ENCODE peak calls at places on chromosomes 7 and 10, in nine cellular contexts. G, M, B, N, L, P, A, Y and C are unnamed samples.

GRCh38 chr10:73874267-73875138 is at the start of gene CAMK2G:
- DNase-seq in G (peak), M (peak), B (peak), N (peak), L (peak), P (no peak), A (peak), Y (peak), C (peak)

GRCh38 chr7:91683823-91684222 is 196.7 kb downstream of the MTERF1 start:
- DNase-seq in G (no peak), M (no peak), B (no peak), N (no peak), L (no peak), P (peak), A (no peak), Y (no peak), C (no peak)

GRCh38 chr10:71347587-71348395 is 28.7 kb downstream of the SLC29A3 start:
- DNase-seq in G (no peak), M (no peak), B (no peak), N (no peak), L (no peak), P (no peak), A (no peak), Y (peak), C (no peak)

GRCh38 chr7:41224063-41224763 is 478.7 kb downstream of the INHBA start:
- DNase-seq in G (no peak), M (no peak), B (no peak), N (no peak), L (no peak), P (no peak), A (no peak), Y (no peak), C (no peak)

GRCh38 chr7:58316-58715 is 134.1 kb upstream of the FAM20C start:
- DNase-seq in G (no peak), M (no peak), B (no peak), N (peak), L (no peak), P (no peak), A (no peak), Y (peak), C (no peak)

GRCh38 chr7:50584793-50585399 is 19.7 kb upstream of the DDC start:
- DNase-seq in G (no peak), M (no peak), B (no peak), N (no peak), L (no peak), P (no peak), A (no peak), Y (no peak), C (no peak)

GRCh38 chr7:30264052-30264451 is 20.3 kb upstream of the ZNRF2 start:
- DNase-seq in G (no peak), M (no peak), B (no peak), N (no peak), L (no peak), P (no peak), A (no peak), Y (no peak), C (no peak)

GRCh38 chr7:7681191-7681935 is 37.0 kb downstream of the RPA3 start:
- DNase-seq in G (no peak), M (no peak), B (peak), N (no peak), L (no peak), P (peak), A (no peak), Y (no peak), C (no peak)

GRCh38 chr7:51471199-51472016 is 154.8 kb upstream of the COBL start:
- DNase-seq in G (no peak), M (peak), B (peak), N (no peak), L (no peak), P (no peak), A (no peak), Y (no peak), C (no peak)

GRCh38 chr10:21530616-21531015 is 3.4 kb upstream of the MLLT10 start:
- DNase-seq in G (no peak), M (no peak), B (no peak), N (no peak), L (no peak), P (no peak), A (no peak), Y (no peak), C (no peak)

GRCh38 chr7:35721288-35721687 is 26.4 kb upstream of the HERPUD2 start:
- DNase-seq in G (no peak), M (no peak), B (no peak), N (no peak), L (no peak), P (no peak), A (no peak), Y (no peak), C (no peak)

GRCh38 chr10:77974396-77975074 is 48.0 kb upstream of the DLG5 start:
- DNase-seq in G (no peak), M (peak), B (peak), N (no peak), L (no peak), P (no peak), A (peak), Y (no peak), C (no peak)

GRCh38 chr7:115533785-115534184 is 496.8 kb downstream of the TFEC start:
- DNase-seq in G (no peak), M (no peak), B (no peak), N (no peak), L (no peak), P (no peak), A (no peak), Y (no peak), C (no peak)

GRCh38 chr10:96991313-96991841 is 159.3 kb downstream of the LCOR start:
- DNase-seq in G (no peak), M (no peak), B (no peak), N (no peak), L (no peak), P (peak), A (no peak), Y (no peak), C (no peak)

GRCh38 chr10:118805146-118805545 is 50.4 kb upstream of the CACUL1 start:
- DNase-seq in G (no peak), M (no peak), B (no peak), N (no peak), L (peak), P (no peak), A (no peak), Y (peak), C (no peak)

GRCh38 chr10:80464557-80465466 is 10.7 kb downstream of the TSPAN14 start:
- DNase-seq in G (no peak), M (peak), B (peak), N (no peak), L (no peak), P (no peak), A (no peak), Y (no peak), C (no peak)

GRCh38 chr10:19048901-19049300 is 300 bp downstream of the MALRD1 start:
- DNase-seq in G (no peak), M (no peak), B (peak), N (no peak), L (no peak), P (no peak), A (no peak), Y (no peak), C (no peak)

GRCh38 chr10:121788115-121788514 is 139.7 kb downstream of the ATE1 start:
- DNase-seq in G (no peak), M (no peak), B (no peak), N (no peak), L (no peak), P (no peak), A (no peak), Y (no peak), C (no peak)

GRCh38 chr7:139453673-139454321 is 29.7 kb downstream of the KLRG2 start:
- DNase-seq in G (no peak), M (no peak), B (no peak), N (peak), L (peak), P (no peak), A (peak), Y (no peak), C (no peak)

GRCh38 chr7:39410582-39410981 is 155.6 kb upstream of the YAE1 start:
- DNase-seq in G (no peak), M (no peak), B (no peak), N (no peak), L (no peak), P (no peak), A (no peak), Y (no peak), C (no peak)

GRCh38 chr10:103618575-103619423 is 125.3 kb downstream of the NEURL1 start:
- DNase-seq in G (no peak), M (no peak), B (no peak), N (peak), L (peak), P (no peak), A (peak), Y (peak), C (peak)

GRCh38 chr10:132421377-132422168 is 24.6 kb downstream of the PWWP2B start:
- DNase-seq in G (no peak), M (peak), B (no peak), N (peak), L (peak), P (no peak), A (peak), Y (no peak), C (peak)

GRCh38 chr10:73992899-73993788 is 4.8 kb upstream of the VCL start:
- DNase-seq in G (no peak), M (no peak), B (no peak), N (no peak), L (no peak), P (no peak), A (no peak), Y (no peak), C (no peak)

GRCh38 chr10:117762819-117763172 is 220.2 kb downstream of the EMX2 start:
- DNase-seq in G (no peak), M (no peak), B (no peak), N (no peak), L (no peak), P (no peak), A (no peak), Y (no peak), C (no peak)

GRCh38 chr7:51025668-51026067 is 243.0 kb upstream of the GRB10 start:
- DNase-seq in G (no peak), M (no peak), B (no peak), N (no peak), L (no peak), P (no peak), A (peak), Y (peak), C (no peak)

GRCh38 chr7:76300210-76300731 is 2.2 kb upstream of the HSPB1 start:
- DNase-seq in G (no peak), M (no peak), B (no peak), N (no peak), L (no peak), P (no peak), A (no peak), Y (no peak), C (no peak)